ENCODE peak calls at places on chromosomes 12 and 14, in five cellular contexts. W is GM10248, N is mammary epithelial cell, Y is AG20443, O is EL. S is an unnamed sample.

GRCh38 chr12:79420146-79420618 is 270.6 kb downstream of the PAWR start:
- DNase-seq in W (no peak), O (peak), N (peak), Y (peak), S (peak)

GRCh38 chr12:120041386-120042231 is 52.6 kb downstream of the BICDL1 start:
- DNase-seq in W (no peak), O (no peak), N (no peak), Y (no peak), S (no peak)

GRCh38 chr12:119227292-119227691 is 48.6 kb downstream of the HSPB8 start:
- DNase-seq in Y (no peak), W (no peak), N (no peak), O (no peak), S (peak)

GRCh38 chr14:67237591-67237990 is 3.6 kb upstream of the PALS1 start:
- DNase-seq in Y (no peak), N (no peak), O (no peak), W (no peak), S (no peak)

GRCh38 chr12:53378222-53378621 is 1.8 kb upstream of the SP1 start:
- DNase-seq in O (no peak), Y (no peak), N (no peak), W (no peak), S (no peak)

GRCh38 chr12:5773550-5773949 is 171.5 kb downstream of the ANO2 start:
- DNase-seq in W (no peak), Y (no peak), N (no peak), O (no peak), S (no peak)

GRCh38 chr12:93006655-93007208 is 77.6 kb upstream of the EEA1 start:
- DNase-seq in Y (no peak), W (no peak), N (no peak), O (no peak), S (no peak)

GRCh38 chr12:98344630-98345029 is 170.8 kb upstream of the TMPO start:
- DNase-seq in N (no peak), Y (no peak), W (no peak), O (no peak), S (no peak)

GRCh38 chr14:99038401-99038800 is 233.6 kb downstream of the BCL11B start:
- DNase-seq in N (peak), W (no peak), Y (no peak), O (no peak), S (peak)

GRCh38 chr14:65238456-65238855 is 136.1 kb upstream of the MAX start:
- DNase-seq in O (peak), N (peak), Y (no peak), W (no peak), S (peak)

GRCh38 chr12:18472304-18472703 is 211.0 kb downstream of the PIK3C2G start:
- DNase-seq in W (no peak), O (no peak), N (no peak), Y (no peak), S (no peak)

GRCh38 chr12:52258335-52258901 is 16.0 kb upstream of the KRT86 start:
- DNase-seq in O (no peak), Y (peak), W (no peak), N (no peak), S (no peak)

GRCh38 chr12:106903241-106903950 is 52.3 kb upstream of the TMEM263 start:
- DNase-seq in Y (peak), W (peak), O (peak), N (peak), S (peak)

GRCh38 chr12:93243689-93244513 is 133.8 kb upstream of the NUDT4 start:
- DNase-seq in Y (peak), W (peak), O (peak), N (peak), S (peak)

GRCh38 chr12:110670161-110670701 is 18.7 kb downstream of the HVCN1 start:
- DNase-seq in W (peak), O (no peak), N (no peak), Y (no peak), S (no peak)

GRCh38 chr12:19411234-19412221 is 27.8 kb upstream of the AEBP2 start:
- DNase-seq in N (no peak), O (no peak), Y (no peak), W (no peak), S (no peak)

GRCh38 chr14:99816217-99816616 is 23.0 kb downstream of the EML1 start:
- DNase-seq in O (no peak), Y (no peak), W (no peak), N (no peak), S (no peak)

GRCh38 chr12:104635944-104636343 is 179.2 kb downstream of the CHST11 start:
- DNase-seq in N (no peak), O (no peak), W (no peak), Y (no peak), S (no peak)

GRCh38 chr14:54920052-54920451 is 17.4 kb upstream of the GCH1 start:
- DNase-seq in W (no peak), N (no peak), Y (no peak), O (no peak), S (no peak)

GRCh38 chr14:89491701-89492381 is 74.8 kb upstream of the FOXN3 start:
- DNase-seq in O (no peak), W (no peak), Y (no peak), N (no peak), S (no peak)

GRCh38 chr12:69688496-69689427 is 10.3 kb downstream of the BEST3 start:
- DNase-seq in Y (peak), W (no peak), O (peak), N (peak), S (peak)

GRCh38 chr12:41962171-41962572 is 182.5 kb downstream of the GXYLT1 start:
- DNase-seq in O (no peak), Y (no peak), N (no peak), W (no peak), S (no peak)

GRCh38 chr12:120169946-120170345 is 24.6 kb downstream of the GCN1 start:
- DNase-seq in O (peak), Y (no peak), W (no peak), N (no peak), S (peak)

GRCh38 chr12:62438098-62438692 is 28.4 kb upstream of the MON2 start:
- DNase-seq in N (peak), Y (peak), W (peak), O (peak), S (peak)

GRCh38 chr12:48970702-48971334 is 717 bp downstream of the WNT10B start:
- DNase-seq in N (no peak), Y (no peak), W (no peak), O (no peak), S (no peak)